ENCODE peak calls at places on chromosome 12, in ten cellular contexts. R is ascending aorta, Q is left ventricle myocardium inferior, I is aorta, J is tibial artery, K is suprapubic skin, U is Calu3, O is Caki2, A is Right ventricle myocardium inferior, L is GM10248. Z is an unnamed sample.

GRCh38 chr12:81128930-81129554 is 51.2 kb downstream of the ACSS3 start:
- DNase-seq in U (peak; percentile 34), I (no peak), L (peak; percentile 37), J (no peak), K (no peak), O (peak; percentile 69), A (no peak), R (no peak), Q (no peak), Z (no peak)

GRCh38 chr12:12819221-12819620 is 6.1 kb downstream of the DDX47 start:
- DNase-seq in I (no peak), Q (no peak), A (no peak), O (no peak), L (no peak), R (no peak), J (no peak), U (no peak), K (no peak), Z (no peak)

GRCh38 chr12:66627270-66627987 is 51.4 kb downstream of the GRIP1 start:
- DNase-seq in A (peak; percentile 64), Q (no peak), I (no peak), R (no peak), U (no peak), O (no peak), K (no peak), L (no peak), J (peak; percentile 32), Z (no peak)

GRCh38 chr12:54958048-54958658 is 26.4 kb downstream of the TESPA1 start:
- DNase-seq in R (no peak), O (peak; percentile 47), J (no peak), I (no peak), Q (no peak), A (no peak), K (no peak), U (peak; percentile 60), L (peak; percentile 40), Z (peak; percentile 41)

GRCh38 chr12:43206396-43206795 is 345.6 kb downstream of the ADAMTS20 start:
- DNase-seq in L (no peak), U (no peak), Q (no peak), J (no peak), A (no peak), O (no peak), R (no peak), K (no peak), I (no peak), Z (no peak)

GRCh38 chr12:123761841-123762714 is at the start of gene DNAH10:
- DNase-seq in Q (no peak), J (no peak), I (no peak), A (no peak), R (peak; percentile 56), L (peak; percentile 76), U (peak; percentile 74), O (no peak), K (no peak), Z (no peak)

GRCh38 chr12:109047081-109047805 is 5.1 kb upstream of the USP30 start:
- DNase-seq in O (no peak), Q (no peak), A (no peak), U (peak; percentile 27), K (no peak), R (no peak), J (no peak), I (no peak), L (no peak), Z (no peak)

GRCh38 chr12:98127336-98127679 is 388.1 kb upstream of the TMPO start:
- DNase-seq in R (no peak), O (no peak), A (no peak), J (no peak), Q (no peak), L (no peak), I (no peak), K (no peak), U (no peak), Z (no peak)

GRCh38 chr12:99020871-99021270 is 375.8 kb downstream of the APAF1 start:
- DNase-seq in Q (no peak), J (no peak), U (no peak), A (no peak), O (no peak), I (no peak), R (no peak), K (no peak), L (no peak), Z (no peak)

Z was measured in activated CD4-positive, alpha-beta T cell treated with anti-CD3 and anti-CD28 coated beads for 24 hours.